ENCODE peak calls at places on chromosomes 5 and 9, in six cellular contexts. W is heart left ventricle; V is activated T-cell treated with anti-CD3 and anti-CD28 coated beads, Interleukin-2, amount 50 U/mL, for 72 hours; E is stimulated activated CD4-positive, alpha-beta T cell treated with anti-CD3 and anti-CD28 coated beads, Interleukin-15, amount 100 ng/mL, for 24 hours; B is skeletal muscle cell; N is central memory CD4-positive, alpha-beta T cell. P is an unnamed sample.

GRCh38 chr9:69637193-69637592 is 35.0 kb downstream of the APBA1 start:
- DNase-seq in N (no peak), W (no peak), B (no peak), E (no peak), V (no peak), P (no peak)

GRCh38 chr9:6538666-6539071 is 106.9 kb downstream of the GLDC start:
- DNase-seq in W (no peak), B (peak), V (no peak), N (no peak), E (peak), P (no peak)

GRCh38 chr5:104237574-104237973 is 675.0 kb upstream of the NUDT12 start:
- DNase-seq in B (no peak), W (no peak), N (no peak), V (no peak), E (no peak), P (no peak)

GRCh38 chr5:148794729-148795590 is 31.5 kb upstream of the ADRB2 start:
- DNase-seq in B (peak), V (no peak), W (no peak), N (no peak), E (no peak), P (no peak)

GRCh38 chr5:157971466-157972324 is 112.8 kb upstream of the CLINT1 start:
- DNase-seq in B (no peak), W (no peak), E (no peak), N (no peak), V (no peak), P (peak)

GRCh38 chr5:148297695-148298094 is 14.5 kb upstream of the SPINK7 start:
- DNase-seq in N (no peak), V (no peak), W (no peak), E (no peak), B (no peak), P (no peak)

GRCh38 chr9:38031594-38031993 is 37.4 kb downstream of the SHB start:
- DNase-seq in E (no peak), N (no peak), V (no peak), B (no peak), W (no peak), P (no peak)

GRCh38 chr5:95022967-95023695 is 261.8 kb downstream of the MCTP1 start:
- DNase-seq in E (no peak), W (no peak), N (no peak), V (no peak), B (no peak), P (no peak)

GRCh38 chr9:112447283-112447761 is 39.3 kb upstream of the KIAA1958 start:
- DNase-seq in N (no peak), E (no peak), V (no peak), W (no peak), B (peak), P (peak)

GRCh38 chr5:35319231-35320002 is 89.1 kb upstream of the PRLR start:
- DNase-seq in V (peak), B (peak), W (peak), E (peak), N (no peak), P (peak)

GRCh38 chr9:121902483-121903135 is 190.5 kb downstream of the TTLL11 start:
- DNase-seq in B (peak), W (no peak), V (no peak), N (no peak), E (no peak), P (peak)

P was measured in uterus.